ENCODE peak calls at places on chromosome 19, in ten cellular contexts. B is CD4-positive, alpha-beta T cell; U is tibial nerve; I is A549; L is HL-60; H is aorta; W is cardiac muscle cell; T is AG04450; X is caudate nucleus; Y is WERI-Rb-1. D is an unnamed sample.

GRCh38 chr19:52007805-52008557 is at the start of gene ZNF615:
- DNase-seq in B (peak; percentile 82), U (peak; percentile 75), I (peak; percentile 93), L (peak; percentile 85), H (peak; percentile 93), W (peak; percentile 91), T (peak; percentile 52), X (peak; percentile 93), Y (peak; percentile 87), D (no peak)

GRCh38 chr19:51470966-51471365 is 7.4 kb upstream of the CEACAM18 start:
- DNase-seq in B (no peak), U (no peak), I (no peak), L (no peak), H (no peak), W (no peak), T (no peak), X (no peak), Y (no peak), D (no peak)

GRCh38 chr19:34838753-34839431 is 65.9 kb upstream of the ZNF599 start:
- DNase-seq in B (no peak), U (no peak), I (peak; percentile 32), L (no peak), H (no peak), W (peak; percentile 55), T (no peak), X (no peak), Y (peak; percentile 19), D (no peak)

GRCh38 chr19:30556230-30556711 is 184.1 kb downstream of the ZNF536 start:
- DNase-seq in B (no peak), U (no peak), I (no peak), L (no peak), H (no peak), W (no peak), T (no peak), X (peak; percentile 69), Y (peak; percentile 51), D (no peak)

GRCh38 chr19:28585796-28586195 is 627.2 kb downstream of the UQCRFS1 start:
- DNase-seq in B (no peak), U (no peak), I (no peak), L (no peak), H (no peak), W (no peak), T (no peak), X (no peak), Y (no peak), D (no peak)

GRCh38 chr19:12943437-12944044 is 2.1 kb upstream of the RAD23A start:
- DNase-seq in B (no peak), U (no peak), I (no peak), L (no peak), H (no peak), W (no peak), T (no peak), X (no peak), Y (no peak), D (no peak)

GRCh38 chr19:1866693-1867358 is 3.4 kb upstream of the KLF16 start:
- DNase-seq in B (no peak), U (no peak), I (no peak), L (no peak), H (no peak), W (no peak), T (no peak), X (no peak), Y (no peak), D (no peak)

GRCh38 chr19:5627395-5627904 is 4.6 kb downstream of the SAFB start:
- DNase-seq in B (no peak), U (peak; percentile 36), I (no peak), L (peak; percentile 97), H (peak; percentile 90), W (no peak), T (no peak), X (peak; percentile 28), Y (peak; percentile 84), D (no peak)

GRCh38 chr19:16161848-16162247 is 11.5 kb downstream of the CIB3 start:
- DNase-seq in B (no peak), U (no peak), I (peak; percentile 65), L (no peak), H (no peak), W (no peak), T (peak; percentile 41), X (no peak), Y (no peak), D (peak; percentile 91)

GRCh38 chr19:13154241-13154778 is 4.1 kb downstream of the IER2 start:
- DNase-seq in B (no peak), U (peak; percentile 85), I (peak; percentile 65), L (peak; percentile 85), H (peak; percentile 98), W (peak; percentile 68), T (peak; percentile 86), X (peak; percentile 30), Y (peak; percentile 36), D (no peak)

GRCh38 chr19:36939153-36939552 is 23.0 kb downstream of the ZNF568 start:
- DNase-seq in B (no peak), U (no peak), I (no peak), L (peak; percentile 10), H (no peak), W (peak; percentile 4), T (no peak), X (no peak), Y (no peak), D (no peak)

DNA sequence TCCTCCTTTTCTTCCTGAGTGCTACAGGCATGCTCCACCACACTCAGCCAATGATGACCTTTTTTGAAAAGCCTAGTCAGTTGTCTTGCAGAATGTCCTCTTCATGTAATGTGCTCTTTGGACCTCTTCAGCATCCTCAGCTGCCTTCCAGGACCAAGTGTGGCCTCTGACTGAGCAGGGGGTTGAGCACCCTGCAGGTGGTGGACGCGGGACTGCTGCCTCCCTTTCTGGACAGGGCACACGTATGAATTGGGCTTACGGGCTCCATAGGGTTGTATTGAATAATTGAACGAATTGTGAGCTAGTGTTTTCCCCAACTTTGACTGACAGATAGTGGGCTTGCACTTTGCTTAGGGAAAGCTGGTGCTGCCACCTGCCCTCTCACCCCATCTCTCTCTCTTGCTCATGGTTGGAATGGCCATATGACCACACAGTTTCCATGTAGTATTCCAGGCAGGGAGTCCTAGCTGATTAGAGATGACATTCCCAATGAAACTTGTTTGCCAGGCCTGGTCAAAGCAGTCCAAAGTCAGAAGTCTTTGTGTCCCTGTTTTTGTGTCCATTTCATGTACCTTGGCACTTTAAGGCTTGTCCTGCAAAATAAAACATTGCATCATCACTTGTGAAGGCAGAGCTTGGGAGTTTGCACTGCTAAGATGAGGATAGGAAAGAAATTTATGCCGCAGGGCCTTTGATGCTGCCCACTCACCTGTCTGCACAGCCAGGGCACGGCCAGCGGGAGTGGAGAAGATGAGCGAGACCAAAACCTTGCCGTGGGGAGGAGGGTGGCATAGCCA is 76.3 kb upstream of the NPAS1 start:
- DNase-seq in B (no peak), U (no peak), I (no peak), L (no peak), H (no peak), W (no peak), T (no peak), X (no peak), Y (no peak), D (no peak)
- H3K27ac ChIP-seq in B (no peak overlapping the region), U (peak overlapping the region; percentile 35), I (no peak overlapping the region), L (no peak overlapping the region), H (peak overlapping the region; percentile 73), W (peak overlapping the region; percentile 91), T (no peak overlapping the region), X (no peak overlapping the region), Y (no peak overlapping the region), D (no peak overlapping the region)

GRCh38 chr19:41569481-41570150 is 6.3 kb upstream of the CEACAM21 start:
- DNase-seq in B (no peak), U (no peak), I (no peak), L (no peak), H (no peak), W (no peak), T (no peak), X (no peak), Y (no peak), D (no peak)

GRCh38 chr19:41565384-41565730 is 10.6 kb upstream of the CEACAM21 start:
- DNase-seq in B (no peak), U (no peak), I (no peak), L (no peak), H (no peak), W (no peak), T (no peak), X (no peak), Y (no peak), D (no peak)

GRCh38 chr19:41564515-41565383 is 11.2 kb upstream of the CEACAM21 start:
- DNase-seq in B (no peak), U (no peak), I (no peak), L (no peak), H (no peak), W (peak; percentile 30), T (no peak), X (no peak), Y (peak; percentile 31), D (no peak)

DNA sequence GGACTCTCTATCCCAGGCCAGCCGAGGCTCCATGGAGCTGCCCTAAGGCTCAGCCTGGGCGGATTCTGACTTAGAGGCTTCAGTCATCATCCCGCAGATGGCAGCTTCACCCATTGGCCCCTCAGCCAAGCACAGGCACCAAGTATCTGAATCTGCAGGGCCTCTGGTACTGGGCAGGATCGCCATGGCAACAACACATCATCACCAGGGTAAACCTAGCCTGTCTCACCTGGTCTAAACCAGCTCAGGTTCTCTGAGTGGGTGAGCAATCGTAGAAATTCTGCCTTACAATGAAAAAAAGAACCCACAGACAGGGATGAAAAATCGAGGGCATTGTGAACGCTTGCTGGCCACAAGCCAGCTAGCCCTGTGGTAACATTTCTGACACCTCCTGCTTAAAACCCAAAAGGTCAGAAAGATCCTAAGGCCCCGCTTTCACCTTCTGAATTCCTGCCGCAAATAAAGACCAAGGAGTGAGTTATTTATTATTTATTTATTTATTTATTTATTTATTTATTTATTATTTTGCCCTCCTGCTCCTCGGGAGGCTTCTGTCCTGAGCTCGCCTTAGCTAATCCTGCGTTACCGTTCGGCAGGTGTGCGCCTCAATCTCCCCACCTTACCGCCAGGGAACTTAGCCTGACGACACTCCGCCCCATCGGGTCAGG is 12.0 kb upstream of the CEACAM21 start:
- DNase-seq in B (peak; percentile 52), U (no peak), I (peak; percentile 35), L (no peak), H (no peak), W (no peak), T (no peak), X (no peak), Y (no peak), D (no peak)
- H3K27ac ChIP-seq in B (peak overlapping the region; percentile 55), U (no peak overlapping the region), I (no peak overlapping the region), L (no peak overlapping the region), H (no peak overlapping the region), W (no peak overlapping the region), T (no peak overlapping the region), X (no peak overlapping the region), Y (no peak overlapping the region), D (no peak overlapping the region)

GRCh38 chr19:3670258-3670795 is 29.9 kb downstream of the PIP5K1C start:
- DNase-seq in B (no peak), U (peak; percentile 81), I (peak; percentile 77), L (no peak), H (peak; percentile 92), W (no peak), T (peak; percentile 73), X (no peak), Y (peak; percentile 82), D (no peak)
- H3K27ac ChIP-seq in B (no peak overlapping the region), U (peak overlapping the region; percentile 93), I (peak overlapping the region; percentile 44), L (no peak overlapping the region), H (peak overlapping the region; percentile 91), W (peak overlapping the region; percentile 63), T (peak overlapping the region; percentile 90), X (peak overlapping the region; percentile 68), Y (peak overlapping the region; percentile 74), D (no peak overlapping the region)

DNA sequence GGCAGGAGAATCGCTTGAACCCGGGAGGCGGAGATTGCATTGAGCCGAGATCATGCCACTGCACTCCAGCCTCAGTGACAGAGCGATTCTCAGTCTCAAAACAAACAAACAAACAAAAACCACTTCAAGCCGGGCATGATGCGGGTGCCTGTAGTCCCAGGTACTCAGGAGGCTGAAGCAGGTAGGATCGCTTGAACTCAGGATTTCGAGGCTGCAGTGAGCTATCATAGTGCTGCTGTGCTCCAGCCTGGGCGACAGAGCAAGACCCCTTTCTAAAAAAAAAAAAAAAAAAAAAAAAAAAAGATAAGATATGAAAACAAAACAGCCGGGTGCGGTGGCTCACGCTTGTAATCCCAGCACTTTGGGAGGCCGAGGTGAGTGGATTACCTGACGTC is 12.9 kb downstream of the PPP1R14A start:
- DNase-seq in B (no peak), U (no peak), I (no peak), L (no peak), H (no peak), W (no peak), T (no peak), X (no peak), Y (no peak), D (no peak)
- H3K27ac ChIP-seq in B (no peak overlapping the region), U (no peak overlapping the region), I (peak overlapping the region; percentile 57), L (no peak overlapping the region), H (no peak overlapping the region), W (no peak overlapping the region), T (no peak overlapping the region), X (no peak overlapping the region), Y (peak overlapping the region; percentile 57), D (no peak overlapping the region)

D was measured in epithelial cell of prostate.